ENCODE peak calls at places on chromosomes 7 and 10, in ten cellular contexts. One of them, this sample, is unnamed.

GRCh38 chr7:30469303-30469702 is 9.3 kb downstream of the NOD1 start:
- DNase-seq in GF-D8: no peak
- DNase-seq in K562: no peak
- DNase-seq in SHP77: peak
- DNase-seq in kidney epithelial cell: peak
- DNase-seq in HEK293T: peak
- DNase-seq in AG04450: peak
- DNase-seq in WERI-Rb-1: peak
- DNase-seq in SJSA1: peak
- DNase-seq in left lung: peak
- DNase-seq in this sample: no peak

GRCh38 chr10:68099736-68100135 is 9.6 kb upstream of the MYPN start:
- DNase-seq in GF-D8: no peak
- DNase-seq in K562: no peak
- DNase-seq in SHP77: no peak
- DNase-seq in kidney epithelial cell: no peak
- DNase-seq in HEK293T: no peak
- DNase-seq in AG04450: no peak
- DNase-seq in WERI-Rb-1: no peak
- DNase-seq in SJSA1: peak
- DNase-seq in left lung: no peak
- DNase-seq in this sample: no peak

GRCh38 chr10:113961261-113961938 is 82.3 kb upstream of the ADRB1 start:
- DNase-seq in GF-D8: peak
- DNase-seq in K562: no peak
- DNase-seq in SHP77: no peak
- DNase-seq in kidney epithelial cell: no peak
- DNase-seq in HEK293T: no peak
- DNase-seq in AG04450: no peak
- DNase-seq in WERI-Rb-1: no peak
- DNase-seq in SJSA1: no peak
- DNase-seq in left lung: no peak
- DNase-seq in this sample: no peak

GRCh38 chr10:112728118-112728963 is 221.7 kb upstream of the TCF7L2 start:
- DNase-seq in GF-D8: no peak
- DNase-seq in K562: no peak
- DNase-seq in SHP77: no peak
- DNase-seq in kidney epithelial cell: no peak
- DNase-seq in HEK293T: no peak
- DNase-seq in AG04450: no peak
- DNase-seq in WERI-Rb-1: no peak
- DNase-seq in SJSA1: no peak
- DNase-seq in left lung: no peak
- DNase-seq in this sample: no peak

GRCh38 chr10:114683162-114683561 is 25.1 kb upstream of the ABLIM1 start:
- DNase-seq in GF-D8: no peak
- DNase-seq in K562: no peak
- DNase-seq in SHP77: no peak
- DNase-seq in kidney epithelial cell: peak
- DNase-seq in HEK293T: no peak
- DNase-seq in AG04450: no peak
- DNase-seq in WERI-Rb-1: no peak
- DNase-seq in SJSA1: peak
- DNase-seq in left lung: no peak
- DNase-seq in this sample: no peak

GRCh38 chr7:140923358-140924006 is 1.2 kb downstream of the BRAF start:
- DNase-seq in GF-D8: no peak
- DNase-seq in K562: peak
- DNase-seq in SHP77: no peak
- DNase-seq in kidney epithelial cell: no peak
- DNase-seq in HEK293T: peak
- DNase-seq in AG04450: no peak
- DNase-seq in WERI-Rb-1: no peak
- DNase-seq in SJSA1: no peak
- DNase-seq in left lung: no peak
- DNase-seq in this sample: no peak

GRCh38 chr10:6009961-6010360 is 32.6 kb upstream of the IL15RA start:
- DNase-seq in GF-D8: no peak
- DNase-seq in K562: no peak
- DNase-seq in SHP77: no peak
- DNase-seq in kidney epithelial cell: no peak
- DNase-seq in HEK293T: no peak
- DNase-seq in AG04450: no peak
- DNase-seq in WERI-Rb-1: no peak
- DNase-seq in SJSA1: no peak
- DNase-seq in left lung: no peak
- DNase-seq in this sample: no peak

GRCh38 chr7:73715648-73716317 is 3.7 kb downstream of the STX1A start:
- DNase-seq in GF-D8: peak
- DNase-seq in K562: peak
- DNase-seq in SHP77: peak
- DNase-seq in kidney epithelial cell: peak
- DNase-seq in HEK293T: peak
- DNase-seq in AG04450: peak
- DNase-seq in WERI-Rb-1: peak
- DNase-seq in SJSA1: peak
- DNase-seq in left lung: no peak
- DNase-seq in this sample: peak

GRCh38 chr10:48552946-48553564 is 51.8 kb downstream of the ARHGAP22 start:
- DNase-seq in GF-D8: no peak
- DNase-seq in K562: no peak
- DNase-seq in SHP77: no peak
- DNase-seq in kidney epithelial cell: no peak
- DNase-seq in HEK293T: no peak
- DNase-seq in AG04450: no peak
- DNase-seq in WERI-Rb-1: no peak
- DNase-seq in SJSA1: no peak
- DNase-seq in left lung: no peak
- DNase-seq in this sample: no peak

GRCh38 chr7:99669782-99670181 is 10.0 kb downstream of the CYP3A5 start:
- DNase-seq in GF-D8: no peak
- DNase-seq in K562: no peak
- DNase-seq in SHP77: no peak
- DNase-seq in kidney epithelial cell: no peak
- DNase-seq in HEK293T: no peak
- DNase-seq in AG04450: no peak
- DNase-seq in WERI-Rb-1: no peak
- DNase-seq in SJSA1: no peak
- DNase-seq in left lung: no peak
- DNase-seq in this sample: no peak

GRCh38 chr7:159066816-159067601 is 77.7 kb downstream of the VIPR2 start:
- DNase-seq in GF-D8: no peak
- DNase-seq in K562: no peak
- DNase-seq in SHP77: no peak
- DNase-seq in kidney epithelial cell: no peak
- DNase-seq in HEK293T: no peak
- DNase-seq in AG04450: no peak
- DNase-seq in WERI-Rb-1: no peak
- DNase-seq in SJSA1: no peak
- DNase-seq in left lung: no peak
- DNase-seq in this sample: no peak

GRCh38 chr7:1883031-1883761 is 213.1 kb downstream of the ELFN1 start:
- DNase-seq in GF-D8: peak
- DNase-seq in K562: peak
- DNase-seq in SHP77: no peak
- DNase-seq in kidney epithelial cell: peak
- DNase-seq in HEK293T: no peak
- DNase-seq in AG04450: peak
- DNase-seq in WERI-Rb-1: no peak
- DNase-seq in SJSA1: peak
- DNase-seq in left lung: no peak
- DNase-seq in this sample: no peak

GRCh38 chr10:75238182-75239180 is 2.7 kb upstream of the COMTD1 start:
- DNase-seq in GF-D8: no peak
- DNase-seq in K562: peak
- DNase-seq in SHP77: no peak
- DNase-seq in kidney epithelial cell: no peak
- DNase-seq in HEK293T: no peak
- DNase-seq in AG04450: no peak
- DNase-seq in WERI-Rb-1: no peak
- DNase-seq in SJSA1: no peak
- DNase-seq in left lung: no peak
- DNase-seq in this sample: no peak

GRCh38 chr7:32163911-32164310 is 93.7 kb upstream of the PDE1C start:
- DNase-seq in GF-D8: no peak
- DNase-seq in K562: no peak
- DNase-seq in SHP77: no peak
- DNase-seq in kidney epithelial cell: no peak
- DNase-seq in HEK293T: no peak
- DNase-seq in AG04450: no peak
- DNase-seq in WERI-Rb-1: no peak
- DNase-seq in SJSA1: no peak
- DNase-seq in left lung: no peak
- DNase-seq in this sample: no peak

GRCh38 chr7:100589341-100589935 is 3.3 kb downstream of the FBXO24 start:
- DNase-seq in GF-D8: no peak
- DNase-seq in K562: no peak
- DNase-seq in SHP77: no peak
- DNase-seq in kidney epithelial cell: no peak
- DNase-seq in HEK293T: no peak
- DNase-seq in AG04450: no peak
- DNase-seq in WERI-Rb-1: no peak
- DNase-seq in SJSA1: no peak
- DNase-seq in left lung: no peak
- DNase-seq in this sample: no peak

GRCh38 chr10:132143162-132143561 is 43.6 kb upstream of the DPYSL4 start:
- DNase-seq in GF-D8: no peak
- DNase-seq in K562: no peak
- DNase-seq in SHP77: no peak
- DNase-seq in kidney epithelial cell: no peak
- DNase-seq in HEK293T: no peak
- DNase-seq in AG04450: no peak
- DNase-seq in WERI-Rb-1: no peak
- DNase-seq in SJSA1: no peak
- DNase-seq in left lung: peak
- DNase-seq in this sample: no peak

GRCh38 chr7:115585015-115585655 is 445.4 kb downstream of the TFEC start:
- DNase-seq in GF-D8: no peak
- DNase-seq in K562: no peak
- DNase-seq in SHP77: peak
- DNase-seq in kidney epithelial cell: peak
- DNase-seq in HEK293T: no peak
- DNase-seq in AG04450: no peak
- DNase-seq in WERI-Rb-1: peak
- DNase-seq in SJSA1: no peak
- DNase-seq in left lung: no peak
- DNase-seq in this sample: no peak

GRCh38 chr7:81299272-81299671 is 380.4 kb upstream of the SEMA3C start:
- DNase-seq in GF-D8: no peak
- DNase-seq in K562: no peak
- DNase-seq in SHP77: no peak
- DNase-seq in kidney epithelial cell: peak
- DNase-seq in HEK293T: peak
- DNase-seq in AG04450: peak
- DNase-seq in WERI-Rb-1: no peak
- DNase-seq in SJSA1: no peak
- DNase-seq in left lung: no peak
- DNase-seq in this sample: no peak

GRCh38 chr10:102280397-102281015 is 35.2 kb downstream of the GBF1 start:
- DNase-seq in GF-D8: no peak
- DNase-seq in K562: no peak
- DNase-seq in SHP77: peak
- DNase-seq in kidney epithelial cell: no peak
- DNase-seq in HEK293T: no peak
- DNase-seq in AG04450: no peak
- DNase-seq in WERI-Rb-1: peak
- DNase-seq in SJSA1: no peak
- DNase-seq in left lung: no peak
- DNase-seq in this sample: peak

GRCh38 chr7:18125536-18125935 is 97.9 kb upstream of the PRPS1L1 start:
- DNase-seq in GF-D8: no peak
- DNase-seq in K562: no peak
- DNase-seq in SHP77: no peak
- DNase-seq in kidney epithelial cell: no peak
- DNase-seq in HEK293T: no peak
- DNase-seq in AG04450: no peak
- DNase-seq in WERI-Rb-1: no peak
- DNase-seq in SJSA1: no peak
- DNase-seq in left lung: no peak
- DNase-seq in this sample: no peak

GRCh38 chr10:101762736-101763135 is 13.2 kb downstream of the FGF8 start:
- DNase-seq in GF-D8: no peak
- DNase-seq in K562: no peak
- DNase-seq in SHP77: no peak
- DNase-seq in kidney epithelial cell: no peak
- DNase-seq in HEK293T: no peak
- DNase-seq in AG04450: no peak
- DNase-seq in WERI-Rb-1: no peak
- DNase-seq in SJSA1: no peak
- DNase-seq in left lung: no peak
- DNase-seq in this sample: no peak

GRCh38 chr10:44046605-44047004 is 338.3 kb downstream of the CXCL12 start:
- DNase-seq in GF-D8: no peak
- DNase-seq in K562: no peak
- DNase-seq in SHP77: no peak
- DNase-seq in kidney epithelial cell: no peak
- DNase-seq in HEK293T: no peak
- DNase-seq in AG04450: peak
- DNase-seq in WERI-Rb-1: no peak
- DNase-seq in SJSA1: no peak
- DNase-seq in left lung: no peak
- DNase-seq in this sample: no peak

GRCh38 chr10:123146013-123146891 is 1.7 kb upstream of the HMX2 start:
- DNase-seq in GF-D8: peak
- DNase-seq in K562: no peak
- DNase-seq in SHP77: no peak
- DNase-seq in kidney epithelial cell: no peak
- DNase-seq in HEK293T: no peak
- DNase-seq in AG04450: no peak
- DNase-seq in WERI-Rb-1: peak
- DNase-seq in SJSA1: no peak
- DNase-seq in left lung: no peak
- DNase-seq in this sample: no peak

GRCh38 chr7:143898810-143899209 is 3.2 kb downstream of the TCAF1 start:
- DNase-seq in GF-D8: no peak
- DNase-seq in K562: no peak
- DNase-seq in SHP77: no peak
- DNase-seq in kidney epithelial cell: no peak
- DNase-seq in HEK293T: no peak
- DNase-seq in AG04450: no peak
- DNase-seq in WERI-Rb-1: no peak
- DNase-seq in SJSA1: no peak
- DNase-seq in left lung: no peak
- DNase-seq in this sample: no peak

GRCh38 chr7:114086491-114086905 is 167.7 kb upstream of the PPP1R3A start:
- DNase-seq in GF-D8: no peak
- DNase-seq in K562: no peak
- DNase-seq in SHP77: no peak
- DNase-seq in kidney epithelial cell: no peak
- DNase-seq in HEK293T: peak
- DNase-seq in AG04450: no peak
- DNase-seq in WERI-Rb-1: peak
- DNase-seq in SJSA1: no peak
- DNase-seq in left lung: peak
- DNase-seq in this sample: no peak

GRCh38 chr10:65570143-65571010 is 1355.5 kb upstream of the LRRTM3 start:
- DNase-seq in GF-D8: peak
- DNase-seq in K562: peak
- DNase-seq in SHP77: peak
- DNase-seq in kidney epithelial cell: peak
- DNase-seq in HEK293T: peak
- DNase-seq in AG04450: no peak
- DNase-seq in WERI-Rb-1: peak
- DNase-seq in SJSA1: peak
- DNase-seq in left lung: peak
- DNase-seq in this sample: no peak

GRCh38 chr7:75994388-75995051 is at the start of gene TMEM120A:
- DNase-seq in GF-D8: peak
- DNase-seq in K562: peak
- DNase-seq in SHP77: peak
- DNase-seq in kidney epithelial cell: peak
- DNase-seq in HEK293T: peak
- DNase-seq in AG04450: peak
- DNase-seq in WERI-Rb-1: peak
- DNase-seq in SJSA1: peak
- DNase-seq in left lung: peak
- DNase-seq in this sample: peak

GRCh38 chr7:30472771-30473392 is 5.7 kb downstream of the NOD1 start:
- DNase-seq in GF-D8: no peak
- DNase-seq in K562: no peak
- DNase-seq in SHP77: no peak
- DNase-seq in kidney epithelial cell: no peak
- DNase-seq in HEK293T: no peak
- DNase-seq in AG04450: no peak
- DNase-seq in WERI-Rb-1: peak
- DNase-seq in SJSA1: no peak
- DNase-seq in left lung: no peak
- DNase-seq in this sample: no peak

This sample was measured in NCI-H2029 treated with DMSO at 0.1 percent for 48 hours.